ENCODE peak calls at places on chromosomes 3 and 15, in ten cellular contexts. J is GM23248, X is OCI-LY7, A is neural progenitor cell, H is hepatocyte, O is NT2/D1, U is astrocyte of the spinal cord, T is fibroblast of pulmonary artery, S is lung, M is neuronal stem cell. I is an unnamed sample.
A peak's percentile ranks its signal among the peaks of the same experiment; 100 is the strongest.

GRCh38 chr3:13347390-13347966 is 72.6 kb downstream of the NUP210 start:
- DNase-seq in J (peak; percentile 10), X (no peak), A (peak; percentile 74), H (peak; percentile 34), O (peak; percentile 63), U (peak; percentile 69), T (peak; percentile 29), S (no peak), M (no peak), I (no peak)

GRCh38 chr15:52728899-52729298 is 49.7 kb upstream of the ATOSA start:
- DNase-seq in J (peak; percentile 80), X (no peak), A (no peak), H (no peak), O (no peak), U (peak; percentile 54), T (peak; percentile 47), S (no peak), M (no peak), I (no peak)

GRCh38 chr3:186260726-186261125 is 101.3 kb downstream of the DGKG start:
- DNase-seq in J (no peak), X (no peak), A (no peak), H (no peak), O (no peak), U (no peak), T (no peak), S (no peak), M (no peak), I (no peak)

GRCh38 chr3:64445318-64446300 is 220.3 kb upstream of the PRICKLE2 start:
- DNase-seq in J (peak; percentile 56), X (no peak), A (peak; percentile 85), H (peak; percentile 76), O (peak; percentile 51), U (no peak), T (peak; percentile 36), S (peak; percentile 62), M (peak; percentile 37), I (no peak)

GRCh38 chr3:125622381-125622788 is 27.1 kb upstream of the OSBPL11 start:
- DNase-seq in J (no peak), X (no peak), A (no peak), H (peak; percentile 10), O (no peak), U (no peak), T (no peak), S (peak; percentile 42), M (no peak), I (no peak)

GRCh38 chr3:14222900-14223594 is 44.4 kb downstream of the LSM3 start:
- DNase-seq in J (no peak), X (peak; percentile 40), A (no peak), H (no peak), O (no peak), U (no peak), T (no peak), S (no peak), M (no peak), I (no peak)

GRCh38 chr3:64188810-64189560 is 36.3 kb downstream of the PRICKLE2 start:
- DNase-seq in J (peak; percentile 87), X (no peak), A (no peak), H (peak; percentile 83), O (peak; percentile 57), U (peak; percentile 86), T (peak; percentile 93), S (peak; percentile 40), M (no peak), I (no peak)

GRCh38 chr15:68098465-68098864 is 44.4 kb downstream of the PIAS1 start:
- DNase-seq in J (no peak), X (peak; percentile 53), A (no peak), H (no peak), O (no peak), U (no peak), T (no peak), S (no peak), M (no peak), I (no peak)

GRCh38 chr3:182370949-182371348 is 422.4 kb upstream of the ATP11B start:
- DNase-seq in J (no peak), X (no peak), A (no peak), H (no peak), O (no peak), U (peak; percentile 80), T (no peak), S (no peak), M (no peak), I (no peak)

GRCh38 chr3:53581671-53582070 is 87.3 kb downstream of the CACNA1D start:
- DNase-seq in J (peak; percentile 5), X (no peak), A (no peak), H (no peak), O (no peak), U (peak; percentile 1), T (no peak), S (no peak), M (no peak), I (no peak)

GRCh38 chr3:69012111-69012835 is 1.2 kb downstream of the EOGT start:
- DNase-seq in J (peak; percentile 81), X (no peak), A (no peak), H (peak; percentile 20), O (no peak), U (no peak), T (peak; percentile 31), S (peak; percentile 39), M (no peak), I (no peak)

GRCh38 chr15:78979456-78980320 is 34.8 kb upstream of the CTSH start:
- DNase-seq in J (peak; percentile 81), X (peak; percentile 71), A (peak; percentile 80), H (peak; percentile 88), O (peak; percentile 86), U (peak; percentile 68), T (peak; percentile 84), S (peak; percentile 69), M (peak; percentile 43), I (peak; percentile 88)

GRCh38 chr3:104429727-104430126 is 937.0 kb upstream of the ALCAM start:
- DNase-seq in J (no peak), X (no peak), A (no peak), H (no peak), O (no peak), U (no peak), T (no peak), S (no peak), M (no peak), I (no peak)

GRCh38 chr3:79506751-79507150 is 261.0 kb downstream of the ROBO1 start:
- DNase-seq in J (no peak), X (no peak), A (no peak), H (peak; percentile 23), O (no peak), U (no peak), T (no peak), S (no peak), M (no peak), I (no peak)

GRCh38 chr3:190356246-190356645 is 31.7 kb upstream of the CLDN16 start:
- DNase-seq in J (no peak), X (no peak), A (no peak), H (no peak), O (no peak), U (no peak), T (no peak), S (no peak), M (no peak), I (no peak)

GRCh38 chr3:190357468-190357867 is 30.5 kb upstream of the CLDN16 start:
- DNase-seq in J (no peak), X (no peak), A (no peak), H (no peak), O (no peak), U (no peak), T (no peak), S (no peak), M (no peak), I (no peak)

GRCh38 chr3:190352866-190353457 is 30.7 kb upstream of the CLDN1 start:
- DNase-seq in J (no peak), X (no peak), A (no peak), H (no peak), O (no peak), U (no peak), T (no peak), S (no peak), M (no peak), I (no peak)
- H3K4me3 ChIP-seq in J (no peak overlapping the region), X (no peak overlapping the region), A (no peak overlapping the region), H (no peak overlapping the region), O (no peak overlapping the region), U (no peak overlapping the region), T (no peak overlapping the region), S (no peak overlapping the region), M (no peak overlapping the region), I (no peak overlapping the region)

GRCh38 chr15:57921371-57921770 is 144.1 kb downstream of the ALDH1A2 start:
- DNase-seq in J (peak; percentile 22), X (no peak), A (no peak), H (no peak), O (no peak), U (no peak), T (peak; percentile 33), S (no peak), M (no peak), I (no peak)
- H3K4me3 ChIP-seq in J (no peak overlapping the region), X (no peak overlapping the region), A (no peak overlapping the region), H (no peak overlapping the region), O (no peak overlapping the region), U (no peak overlapping the region), T (no peak overlapping the region), S (no peak overlapping the region), M (no peak overlapping the region), I (no peak overlapping the region)

GRCh38 chr3:149648525-149648924 is 9.3 kb downstream of the WWTR1 start:
- DNase-seq in J (peak; percentile 26), X (no peak), A (no peak), H (no peak), O (no peak), U (no peak), T (peak; percentile 70), S (no peak), M (no peak), I (no peak)
- H3K4me3 ChIP-seq in J (no peak overlapping the region), X (no peak overlapping the region), A (no peak overlapping the region), H (no peak overlapping the region), O (no peak overlapping the region), U (no peak overlapping the region), T (peak overlapping the region; percentile 15), S (no peak overlapping the region), M (no peak overlapping the region), I (no peak overlapping the region)

GRCh38 chr15:69562564-69562963 is 109.9 kb downstream of the RPLP1 start:
- DNase-seq in J (no peak), X (no peak), A (no peak), H (peak; percentile 39), O (no peak), U (no peak), T (no peak), S (no peak), M (no peak), I (no peak)
- H3K4me3 ChIP-seq in J (no peak overlapping the region), X (no peak overlapping the region), A (no peak overlapping the region), H (no peak overlapping the region), O (no peak overlapping the region), U (no peak overlapping the region), T (no peak overlapping the region), S (no peak overlapping the region), M (no peak overlapping the region), I (no peak overlapping the region)

GRCh38 chr15:90955911-90956310 is 1.2 kb downstream of the RCCD1 start:
- DNase-seq in J (no peak), X (peak; percentile 52), A (no peak), H (no peak), O (no peak), U (no peak), T (no peak), S (no peak), M (no peak), I (no peak)
- H3K4me3 ChIP-seq in J (peak overlapping the region; percentile 71), X (peak overlapping the region; percentile 71), A (peak overlapping the region; percentile 56), H (no peak overlapping the region), O (peak overlapping the region; percentile 75), U (peak overlapping the region; percentile 87), T (no peak overlapping the region), S (no peak overlapping the region), M (no peak overlapping the region), I (peak overlapping the region; percentile 75)

GRCh38 chr3:42501321-42501680 is 1.1 kb upstream of the VIPR1 start:
- DNase-seq in J (no peak), X (no peak), A (peak; percentile 64), H (no peak), O (no peak), U (no peak), T (no peak), S (no peak), M (no peak), I (no peak)
- H3K4me3 ChIP-seq in J (peak overlapping the region; percentile 30), X (no peak overlapping the region), A (peak overlapping the region; percentile 74), H (peak overlapping the region; percentile 20), O (peak overlapping the region; percentile 44), U (no peak overlapping the region), T (peak overlapping the region; percentile 59), S (no peak overlapping the region), M (no peak overlapping the region), I (peak overlapping the region; percentile 73)